ENCODE peak calls at places on chromosomes 5 and 9, in eight cellular contexts. Z is NCI-H748 treated with DMSO at 0.1 percent for 48 hours, V is NCI-H510A treated with DMSO at 0.1 percent for 48 hours, S is left ventricle myocardium inferior, G is AG10803, O is AG08396, F is GM12865, C is type B pancreatic cell. H is an unnamed sample.

GRCh38 chr5:8340739-8341344 is 471.9 kb downstream of the MTRR start:
- DNase-seq in G (peak; percentile 11), O (peak; percentile 42), C (no peak), F (no peak), Z (peak; percentile 85), S (no peak), V (peak; percentile 36), H (no peak)

GRCh38 chr5:177071671-177072385 is 14.9 kb upstream of the FGFR4 start:
- DNase-seq in S (no peak), Z (peak; percentile 81), F (peak; percentile 82), O (peak; percentile 68), G (peak; percentile 81), C (peak; percentile 78), V (peak; percentile 74), H (peak; percentile 73)

GRCh38 chr9:125760537-125760936 is 13.4 kb downstream of the PBX3 start:
- DNase-seq in V (no peak), Z (no peak), F (no peak), O (no peak), S (no peak), G (no peak), C (no peak), H (no peak)

GRCh38 chr9:80948107-80948506 is 741.2 kb downstream of the TLE1 start:
- DNase-seq in G (no peak), C (no peak), S (no peak), V (no peak), O (no peak), F (no peak), Z (no peak), H (no peak)

GRCh38 chr9:133627341-133627740 is 8.8 kb upstream of the DBH start:
- DNase-seq in S (no peak), G (no peak), O (no peak), F (no peak), Z (no peak), V (no peak), C (no peak), H (no peak)

GRCh38 chr5:116536279-116537161 is 38.1 kb downstream of the SEMA6A start:
- DNase-seq in O (no peak), V (no peak), G (no peak), C (no peak), Z (no peak), F (no peak), S (no peak), H (no peak)

GRCh38 chr5:91486638-91487037 is 103.5 kb upstream of the ARRDC3 start:
- DNase-seq in F (no peak), V (no peak), S (no peak), G (peak; percentile 4), O (no peak), C (no peak), Z (no peak), H (no peak)

GRCh38 chr5:2684606-2685005 is 66.9 kb downstream of the IRX2 start:
- DNase-seq in Z (no peak), G (no peak), F (no peak), V (no peak), S (no peak), C (no peak), O (no peak), H (no peak)

GRCh38 chr5:35012796-35013195 is 35.0 kb downstream of the AGXT2 start:
- DNase-seq in V (no peak), G (no peak), Z (no peak), S (peak; percentile 61), C (no peak), F (no peak), O (no peak), H (no peak)